ENCODE peak calls at places on chromosomes 16 and 17, in seven cellular contexts. E, M, L, K, T, S and V are unnamed samples.
A peak's percentile ranks its signal among the peaks of the same experiment; 100 is the strongest.

GRCh38 chr16:50547340-50547865 is 793 bp upstream of the NKD1 start:
- DNase-seq in E (no peak), T (peak; percentile 37), K (peak; percentile 45), M (peak; percentile 71), L (peak; percentile 65), S (no peak), V (no peak)

GRCh38 chr17:80877829-80878303 is 113.8 kb upstream of the CHMP6 start:
- DNase-seq in K (no peak), M (peak; percentile 18), L (no peak), E (no peak), T (no peak), S (no peak), V (no peak)

GRCh38 chr16:760498-761343 is at the start of gene MSLN:
- DNase-seq in K (peak; percentile 48), S (no peak), L (no peak), E (no peak), T (no peak), M (no peak), V (peak; percentile 12)

GRCh38 chr16:4293822-4294457 is 21.1 kb upstream of the TFAP4 start:
- DNase-seq in M (peak; percentile 73), K (peak; percentile 57), L (no peak), S (no peak), E (peak; percentile 61), T (peak; percentile 58), V (peak; percentile 84)

GRCh38 chr17:16515933-16516332 is 23.9 kb upstream of the LRRC75A start:
- DNase-seq in S (no peak), T (no peak), E (no peak), K (no peak), L (no peak), M (no peak), V (no peak)

GRCh38 chr17:50028207-50029120 is 27.4 kb upstream of the ITGA3 start:
- DNase-seq in K (no peak), E (peak; percentile 49), T (no peak), M (no peak), S (no peak), L (no peak), V (peak; percentile 46)

GRCh38 chr16:15775209-15775608 is 81.6 kb downstream of the MYH11 start:
- DNase-seq in T (no peak), S (no peak), K (no peak), M (no peak), E (peak; percentile 48), L (peak; percentile 59), V (peak; percentile 33)

GRCh38 chr16:50593410-50594139 is 45.4 kb downstream of the NKD1 start:
- DNase-seq in K (no peak), E (no peak), L (peak; percentile 68), T (no peak), S (no peak), M (no peak), V (peak; percentile 5)

GRCh38 chr17:14744716-14745115 is 443.8 kb downstream of the HS3ST3B1 start:
- DNase-seq in T (no peak), S (no peak), M (no peak), K (no peak), E (no peak), L (no peak), V (no peak)

GRCh38 chr16:66832661-66833305 is 2.0 kb upstream of the NAE1 start:
- DNase-seq in T (no peak), E (peak; percentile 17), S (no peak), M (no peak), L (peak; percentile 28), K (no peak), V (peak; percentile 25)

GRCh38 chr16:19710991-19711545 is 7.0 kb downstream of the KNOP1 start:
- DNase-seq in L (no peak), K (no peak), E (no peak), M (no peak), S (no peak), T (no peak), V (no peak)

GRCh38 chr16:50306287-50306686 is 39.9 kb downstream of the ADCY7 start:
- DNase-seq in S (no peak), T (no peak), M (no peak), E (no peak), K (no peak), L (no peak), V (no peak)

GRCh38 chr17:39141294-39141693 is 10.1 kb downstream of the PLXDC1 start:
- DNase-seq in L (no peak), T (no peak), S (no peak), K (no peak), E (no peak), M (no peak), V (no peak)

GRCh38 chr16:3362931-3363330 is 7.2 kb downstream of the OR2C1 start:
- DNase-seq in T (no peak), M (no peak), E (no peak), L (no peak), S (no peak), K (no peak), V (no peak)

GRCh38 chr17:63435681-63436522 is 10.2 kb downstream of the CYB561 start:
- DNase-seq in T (no peak), S (no peak), L (no peak), M (no peak), K (peak; percentile 24), E (no peak), V (no peak)

GRCh38 chr17:65134035-65134434 is 3.1 kb upstream of the RGS9 start:
- DNase-seq in L (no peak), E (no peak), K (no peak), S (no peak), M (no peak), T (no peak), V (no peak)

GRCh38 chr17:1440921-1441320 is 15.1 kb downstream of the CRK start:
- DNase-seq in E (no peak), S (no peak), K (no peak), T (no peak), L (no peak), M (no peak), V (no peak)

GRCh38 chr17:48738424-48738802 is 9.9 kb upstream of the HOXB13 start:
- DNase-seq in M (no peak), L (no peak), K (no peak), E (no peak), T (no peak), S (no peak), V (no peak)

GRCh38 chr17:81922566-81923301 is 4.8 kb upstream of the SIRT7 start:
- DNase-seq in M (no peak), L (no peak), T (no peak), K (no peak), E (no peak), S (no peak), V (no peak)
- H3K4me3 ChIP-seq in M (peak overlapping the region; percentile 7), L (peak overlapping the region; percentile 59), T (peak overlapping the region; percentile 5), K (no peak overlapping the region), E (peak overlapping the region; percentile 34), S (peak overlapping the region; percentile 34), V (peak overlapping the region; percentile 45)

GRCh38 chr17:6274310-6274709 is 160.6 kb downstream of the AIPL1 start:
- DNase-seq in T (no peak), M (no peak), K (no peak), E (no peak), L (no peak), S (no peak), V (no peak)

GRCh38 chr17:6276711-6277110 is 158.2 kb downstream of the AIPL1 start:
- DNase-seq in M (no peak), S (no peak), E (no peak), K (no peak), T (no peak), L (no peak), V (no peak)

GRCh38 chr17:6279659-6280058 is 155.3 kb downstream of the AIPL1 start:
- DNase-seq in T (no peak), M (no peak), S (no peak), E (no peak), L (no peak), K (no peak), V (no peak)
- TF ChIP-seq CTCF in T (no peak), M (no peak), S (no peak), E (no peak), L (no peak), K (no peak), V (no peak)

GRCh38 chr17:82017612-82018151 is 5.0 kb downstream of the CENPX start:
- DNase-seq in E (no peak), L (no peak), K (no peak), S (no peak), T (no peak), M (no peak), V (no peak)

GRCh38 chr17:82016061-82016874 is 6.4 kb downstream of the CENPX start:
- DNase-seq in M (no peak), S (no peak), K (no peak), L (no peak), E (no peak), T (no peak), V (no peak)

GRCh38 chr17:82018152-82019041 is 4.3 kb downstream of the CENPX start:
- DNase-seq in E (no peak), K (no peak), S (no peak), T (no peak), M (no peak), L (no peak), V (no peak)

GRCh38 chr17:82015311-82015971 is 7.2 kb downstream of the CENPX start:
- DNase-seq in K (no peak), E (no peak), L (no peak), M (no peak), S (no peak), T (no peak), V (no peak)

DNA sequence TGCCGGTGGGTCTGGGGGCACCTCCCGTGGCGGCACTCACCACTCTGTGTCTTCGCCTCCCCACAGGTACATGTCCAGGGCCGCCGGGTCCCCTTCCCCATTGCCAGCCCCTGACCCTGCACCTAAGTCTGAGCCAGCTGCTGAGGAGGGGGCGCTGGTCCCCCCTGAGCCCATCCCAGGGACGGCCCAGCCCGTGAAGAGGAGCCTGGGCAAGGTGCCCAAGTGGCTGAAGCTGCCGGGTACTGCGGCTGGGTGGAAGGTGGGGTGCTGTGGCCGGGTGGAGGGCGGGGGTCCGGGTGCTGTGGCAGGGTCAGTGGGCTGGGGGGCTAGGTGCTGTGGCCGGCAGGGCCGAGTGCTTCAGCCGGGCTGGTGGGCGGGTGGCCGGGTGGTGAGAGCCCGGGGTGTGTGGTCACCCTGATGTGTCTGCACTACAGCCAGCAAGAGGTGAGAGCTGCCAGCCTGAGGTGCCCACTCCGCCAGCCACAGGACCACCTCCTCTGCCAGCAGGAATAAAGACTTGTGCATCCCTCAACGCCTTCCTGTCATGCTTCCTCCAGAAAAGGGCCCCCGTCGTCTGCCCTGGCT is 5.7 kb downstream of the CENPX start:
- DNase-seq in E (no peak), S (no peak), K (no peak), M (no peak), L (no peak), T (no peak), V (no peak)
- H3K4me3 ChIP-seq in E (no peak overlapping the region), S (no peak overlapping the region), K (no peak overlapping the region), M (no peak overlapping the region), L (no peak overlapping the region), T (no peak overlapping the region), V (no peak overlapping the region)

DNA sequence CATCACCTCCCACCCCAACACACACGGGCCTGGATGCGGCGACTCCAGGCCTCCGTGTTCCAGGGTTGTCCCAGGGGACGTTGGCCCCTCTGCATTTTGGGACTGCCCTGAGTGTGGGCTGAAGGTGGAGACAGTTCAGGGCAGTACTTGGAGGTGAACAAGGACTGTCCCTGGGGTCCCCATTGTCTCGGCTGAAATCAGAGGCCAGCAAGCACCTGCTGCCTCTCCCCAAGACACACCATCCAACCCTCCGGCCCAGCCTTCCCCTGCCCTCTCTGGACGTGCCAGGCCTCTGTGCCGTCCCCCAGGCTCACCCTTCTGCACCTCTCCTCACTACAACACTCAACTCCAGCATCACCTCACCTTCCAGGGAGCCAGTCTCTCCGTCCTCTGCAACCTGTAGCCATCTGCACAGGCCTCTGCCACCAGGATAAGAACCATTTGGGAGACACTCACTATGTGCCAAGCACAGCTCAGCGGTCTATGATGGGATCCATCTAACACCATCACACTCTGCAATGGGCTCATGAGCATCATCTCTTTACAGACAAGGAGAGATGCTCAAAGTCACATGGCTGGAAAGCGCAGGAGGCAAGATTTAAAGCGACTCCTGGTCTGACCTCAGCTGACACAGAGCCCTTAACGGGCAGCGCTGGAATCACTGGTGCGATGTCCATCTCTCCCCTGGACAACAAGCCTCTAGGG is 104.5 kb upstream of the SEC14L1 start:
- DNase-seq in K (no peak), L (no peak), E (no peak), T (no peak), S (no peak), M (no peak), V (no peak)
- TF ChIP-seq CTCF in K (no peak), L (no peak), E (no peak), T (no peak), S (no peak), M (no peak), V (no peak)